ENCODE peak calls at places on chromosomes 13 and 19, in six cellular contexts. One of them, this sample, is unnamed.

GRCh38 chr19:5624741-5625140 is 1.9 kb downstream of the SAFB start:
- DNase-seq in ovary: no peak
- DNase-seq in GM12864: no peak
- DNase-seq in mammary epithelial cell: no peak
- DNase-seq in uterus: no peak
- DNase-seq in H1: no peak
- DNase-seq in this sample: no peak

GRCh38 chr13:39468306-39468705 is 134.7 kb downstream of the LHFPL6 start:
- DNase-seq in ovary: no peak
- DNase-seq in GM12864: no peak
- DNase-seq in mammary epithelial cell: no peak
- DNase-seq in uterus: no peak
- DNase-seq in H1: no peak
- DNase-seq in this sample: no peak

GRCh38 chr19:32333227-32333626 is 12.2 kb upstream of the ZNF507 start:
- DNase-seq in ovary: no peak
- DNase-seq in GM12864: no peak
- DNase-seq in mammary epithelial cell: no peak
- DNase-seq in uterus: no peak
- DNase-seq in H1: no peak
- DNase-seq in this sample: no peak

GRCh38 chr19:2207991-2208860 is 27.9 kb downstream of the PLEKHJ1 start:
- DNase-seq in ovary: no peak
- DNase-seq in GM12864: no peak
- DNase-seq in mammary epithelial cell: no peak
- DNase-seq in uterus: peak; percentile 45
- DNase-seq in H1: no peak
- DNase-seq in this sample: peak; percentile 69

GRCh38 chr13:21834511-21834910 is 163.6 kb downstream of the FGF9 start:
- DNase-seq in ovary: no peak
- DNase-seq in GM12864: no peak
- DNase-seq in mammary epithelial cell: no peak
- DNase-seq in uterus: no peak
- DNase-seq in H1: no peak
- DNase-seq in this sample: no peak

GRCh38 chr13:43800828-43801227 is 14.1 kb upstream of the ENOX1 start:
- DNase-seq in ovary: no peak
- DNase-seq in GM12864: no peak
- DNase-seq in mammary epithelial cell: no peak
- DNase-seq in uterus: no peak
- DNase-seq in H1: no peak
- DNase-seq in this sample: no peak

GRCh38 chr13:26707122-26708006 is 53.2 kb downstream of the GPR12 start:
- DNase-seq in ovary: no peak
- DNase-seq in GM12864: no peak
- DNase-seq in mammary epithelial cell: peak; percentile 44
- DNase-seq in uterus: no peak
- DNase-seq in H1: peak; percentile 41
- DNase-seq in this sample: peak; percentile 73

GRCh38 chr13:49649244-49649962 is 21.1 kb downstream of the ARL11 start:
- DNase-seq in ovary: no peak
- DNase-seq in GM12864: no peak
- DNase-seq in mammary epithelial cell: peak; percentile 20
- DNase-seq in uterus: no peak
- DNase-seq in H1: no peak
- DNase-seq in this sample: no peak

GRCh38 chr13:113848020-113848419 is 15.9 kb downstream of the GAS6 start:
- DNase-seq in ovary: no peak
- DNase-seq in GM12864: no peak
- DNase-seq in mammary epithelial cell: no peak
- DNase-seq in uterus: peak; percentile 11
- DNase-seq in H1: no peak
- DNase-seq in this sample: no peak

GRCh38 chr13:31179754-31180153 is 18.1 kb upstream of the HSPH1 start:
- DNase-seq in ovary: no peak
- DNase-seq in GM12864: no peak
- DNase-seq in mammary epithelial cell: no peak
- DNase-seq in uterus: no peak
- DNase-seq in H1: no peak
- DNase-seq in this sample: peak; percentile 63

GRCh38 chr19:2574478-2574931 is 98.6 kb downstream of the GADD45B start:
- DNase-seq in ovary: no peak
- DNase-seq in GM12864: no peak
- DNase-seq in mammary epithelial cell: no peak
- DNase-seq in uterus: no peak
- DNase-seq in H1: no peak
- DNase-seq in this sample: no peak

GRCh38 chr13:32267836-32268439 is 47.2 kb downstream of the ZAR1L start:
- DNase-seq in ovary: no peak
- DNase-seq in GM12864: no peak
- DNase-seq in mammary epithelial cell: peak; percentile 58
- DNase-seq in uterus: no peak
- DNase-seq in H1: peak; percentile 65
- DNase-seq in this sample: no peak

GRCh38 chr13:98300956-98301641 is 124.0 kb upstream of the RNF113B start:
- DNase-seq in ovary: no peak
- DNase-seq in GM12864: no peak
- DNase-seq in mammary epithelial cell: peak; percentile 74
- DNase-seq in uterus: no peak
- DNase-seq in H1: no peak
- DNase-seq in this sample: peak; percentile 30

GRCh38 chr13:89554801-89555200 is 1792.7 kb upstream of the MIR17HG start:
- DNase-seq in ovary: no peak
- DNase-seq in GM12864: no peak
- DNase-seq in mammary epithelial cell: no peak
- DNase-seq in uterus: no peak
- DNase-seq in H1: no peak
- DNase-seq in this sample: no peak

GRCh38 chr13:106052200-106052767 is 483.2 kb downstream of the EFNB2 start:
- DNase-seq in ovary: no peak
- DNase-seq in GM12864: no peak
- DNase-seq in mammary epithelial cell: no peak
- DNase-seq in uterus: no peak
- DNase-seq in H1: no peak
- DNase-seq in this sample: no peak

GRCh38 chr13:105603283-105603682 is 932.2 kb downstream of the EFNB2 start:
- DNase-seq in ovary: no peak
- DNase-seq in GM12864: no peak
- DNase-seq in mammary epithelial cell: no peak
- DNase-seq in uterus: no peak
- DNase-seq in H1: no peak
- DNase-seq in this sample: no peak

GRCh38 chr13:40640845-40641458 is 25.5 kb downstream of the FOXO1 start:
- DNase-seq in ovary: no peak
- DNase-seq in GM12864: no peak
- DNase-seq in mammary epithelial cell: peak; percentile 82
- DNase-seq in uterus: no peak
- DNase-seq in H1: no peak
- DNase-seq in this sample: no peak

GRCh38 chr19:20558571-20558970 is 7.0 kb downstream of the ZNF737 start:
- DNase-seq in ovary: no peak
- DNase-seq in GM12864: no peak
- DNase-seq in mammary epithelial cell: no peak
- DNase-seq in uterus: no peak
- DNase-seq in H1: no peak
- DNase-seq in this sample: no peak

DNA sequence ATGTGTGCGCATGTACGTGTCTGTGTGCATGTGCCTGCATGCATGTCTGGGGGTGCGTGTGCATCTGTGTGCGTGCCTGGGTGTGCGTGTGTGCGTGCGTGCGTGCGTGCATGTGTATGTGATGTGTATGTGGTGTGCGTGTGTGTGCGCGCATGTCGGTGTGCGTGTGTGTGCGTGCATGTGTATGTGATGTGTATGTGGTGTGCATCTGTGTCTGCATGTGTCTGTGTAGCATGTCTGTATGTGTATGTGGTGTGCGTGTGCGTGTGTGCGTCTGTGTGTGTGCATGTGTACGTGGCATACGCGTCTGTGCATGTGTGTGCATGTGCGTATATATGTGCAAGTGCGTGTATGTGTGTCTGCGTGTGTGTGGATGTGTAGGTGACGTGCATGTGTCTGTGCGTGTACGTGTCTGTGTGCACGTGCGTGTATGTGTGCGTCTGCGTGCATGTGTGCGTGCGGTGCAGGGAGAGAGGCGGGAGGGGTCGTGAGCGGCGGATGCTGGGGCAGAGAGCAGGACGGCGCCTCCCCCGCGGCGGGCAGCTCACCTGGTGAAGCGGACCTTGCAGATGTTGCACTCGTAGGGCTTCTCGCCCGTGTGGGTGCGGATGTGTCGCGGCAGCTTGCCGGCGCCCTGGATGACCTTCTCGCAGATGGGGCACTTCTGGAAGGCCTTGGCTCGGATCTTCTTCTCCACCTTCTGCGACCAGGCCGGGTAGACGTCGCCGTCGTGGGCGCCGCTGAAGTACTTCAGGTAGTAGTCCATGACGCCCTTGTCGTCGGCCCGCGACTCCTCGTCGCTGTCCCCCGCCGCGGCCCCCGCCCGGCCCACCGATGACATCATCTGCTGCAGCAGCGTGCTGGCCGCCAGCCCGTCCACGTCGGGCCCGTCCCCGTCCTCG is 13.0 kb downstream of the ZBTB7A start:
- DNase-seq in ovary: no peak
- DNase-seq in GM12864: no peak
- DNase-seq in mammary epithelial cell: no peak
- DNase-seq in uterus: no peak
- DNase-seq in H1: no peak
- DNase-seq in this sample: no peak
- H3K4me3 ChIP-seq in ovary: no peak overlapping the region
- H3K4me3 ChIP-seq in GM12864: no peak overlapping the region
- H3K4me3 ChIP-seq in mammary epithelial cell: no peak overlapping the region
- H3K4me3 ChIP-seq in uterus: no peak overlapping the region
- H3K4me3 ChIP-seq in H1: no peak overlapping the region
- H3K4me3 ChIP-seq in this sample: peak overlapping the region; percentile 34

DNA sequence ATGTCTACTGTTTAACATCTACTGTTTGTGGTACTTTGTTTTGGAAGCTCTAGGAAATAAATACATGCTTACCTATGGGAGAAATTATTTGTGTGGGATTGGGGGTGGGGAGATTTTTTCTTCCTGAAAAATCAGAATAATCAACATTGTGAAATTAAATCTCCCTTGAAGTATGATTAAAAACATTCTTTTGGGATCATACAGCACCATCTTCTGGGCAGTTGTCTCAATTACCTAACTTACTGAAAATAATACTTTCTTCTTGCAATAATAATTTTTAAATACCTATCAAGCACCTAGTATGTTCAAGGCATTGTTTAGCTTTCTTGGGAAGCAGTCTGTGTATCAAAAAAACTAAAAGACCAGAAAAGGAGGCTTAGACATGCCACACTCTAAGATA is 576.5 kb upstream of the ARGLU1 start:
- DNase-seq in ovary: no peak
- DNase-seq in GM12864: no peak
- DNase-seq in mammary epithelial cell: no peak
- DNase-seq in uterus: no peak
- DNase-seq in H1: no peak
- DNase-seq in this sample: no peak
- TF ChIP-seq CTCF in ovary: no peak
- TF ChIP-seq CTCF in GM12864: no peak
- TF ChIP-seq CTCF in mammary epithelial cell: no peak
- TF ChIP-seq CTCF in uterus: no peak
- TF ChIP-seq CTCF in H1: no peak
- TF ChIP-seq CTCF in this sample: no peak

GRCh38 chr13:46404732-46405097 is 17.7 kb upstream of the RUBCNL start:
- DNase-seq in ovary: no peak
- DNase-seq in GM12864: no peak
- DNase-seq in mammary epithelial cell: no peak
- DNase-seq in uterus: no peak
- DNase-seq in H1: no peak
- DNase-seq in this sample: no peak
- H3K4me3 ChIP-seq in ovary: no peak overlapping the region
- H3K4me3 ChIP-seq in GM12864: no peak overlapping the region
- H3K4me3 ChIP-seq in mammary epithelial cell: no peak overlapping the region
- H3K4me3 ChIP-seq in uterus: no peak overlapping the region
- H3K4me3 ChIP-seq in H1: no peak overlapping the region
- H3K4me3 ChIP-seq in this sample: no peak overlapping the region

GRCh38 chr19:35544110-35544802 is 1.2 kb upstream of the TMEM147 start:
- DNase-seq in ovary: no peak
- DNase-seq in GM12864: no peak
- DNase-seq in mammary epithelial cell: no peak
- DNase-seq in uterus: no peak
- DNase-seq in H1: no peak
- DNase-seq in this sample: no peak
- TF ChIP-seq CTCF in ovary: no peak
- TF ChIP-seq CTCF in GM12864: no peak
- TF ChIP-seq CTCF in mammary epithelial cell: no peak
- TF ChIP-seq CTCF in uterus: no peak
- TF ChIP-seq CTCF in H1: no peak
- TF ChIP-seq CTCF in this sample: no peak

GRCh38 chr19:45952691-45953505 is 20.8 kb downstream of the NOVA2 start:
- DNase-seq in ovary: peak; percentile 64
- DNase-seq in GM12864: peak; percentile 31
- DNase-seq in mammary epithelial cell: peak; percentile 54
- DNase-seq in uterus: peak; percentile 36
- DNase-seq in H1: peak; percentile 81
- DNase-seq in this sample: peak; percentile 86
- H3K4me3 ChIP-seq in ovary: no peak overlapping the region
- H3K4me3 ChIP-seq in GM12864: peak overlapping the region; percentile 55
- H3K4me3 ChIP-seq in mammary epithelial cell: no peak overlapping the region
- H3K4me3 ChIP-seq in uterus: no peak overlapping the region
- H3K4me3 ChIP-seq in H1: peak overlapping the region; percentile 55
- H3K4me3 ChIP-seq in this sample: peak overlapping the region; percentile 60

GRCh38 chr13:52128714-52129700 is at the start of gene NEK5:
- DNase-seq in ovary: peak; percentile 68
- DNase-seq in GM12864: no peak
- DNase-seq in mammary epithelial cell: peak; percentile 57
- DNase-seq in uterus: peak; percentile 47
- DNase-seq in H1: peak; percentile 46
- DNase-seq in this sample: peak; percentile 77
- TF ChIP-seq CTCF in ovary: peak; percentile 52
- TF ChIP-seq CTCF in GM12864: peak; percentile 63
- TF ChIP-seq CTCF in mammary epithelial cell: peak; percentile 26
- TF ChIP-seq CTCF in uterus: peak; percentile 62
- TF ChIP-seq CTCF in H1: peak; percentile 76
- TF ChIP-seq CTCF in this sample: peak; percentile 65

DNA sequence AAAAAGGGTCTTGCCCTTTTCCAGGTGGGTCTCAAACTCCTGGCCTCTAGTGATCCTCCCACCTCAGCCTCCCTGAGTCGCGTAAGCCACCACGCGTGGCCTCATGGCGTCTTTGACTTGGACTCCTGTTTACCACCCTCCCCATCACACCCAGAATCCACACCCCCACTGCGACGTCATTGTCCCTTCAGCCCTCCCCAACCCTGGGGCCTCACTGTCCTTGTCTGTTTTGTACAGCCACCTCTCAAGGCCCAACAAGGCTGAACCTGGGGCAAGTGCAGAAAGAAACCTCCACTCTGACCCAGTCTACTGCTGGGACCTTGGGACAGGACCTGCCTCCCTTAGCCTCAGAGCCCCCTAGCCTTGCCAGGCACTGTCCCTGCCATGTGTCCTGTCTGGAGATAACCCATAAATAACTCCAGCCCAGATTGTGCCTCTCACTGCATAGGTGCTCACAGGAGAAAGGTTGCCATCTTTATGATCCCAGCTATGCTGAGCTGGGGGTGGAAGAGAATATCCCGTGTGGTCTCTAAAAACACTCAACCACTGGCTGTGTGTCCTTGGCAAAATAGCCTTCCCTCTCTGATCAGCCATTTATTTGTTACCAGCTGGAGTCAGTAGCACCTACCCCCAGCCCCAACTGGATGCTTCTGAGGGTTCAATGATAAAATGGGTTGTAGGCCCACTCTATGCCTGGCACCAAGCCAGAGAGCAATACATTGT is 1.8 kb upstream of the IFI30 start:
- DNase-seq in ovary: no peak
- DNase-seq in GM12864: no peak
- DNase-seq in mammary epithelial cell: no peak
- DNase-seq in uterus: no peak
- DNase-seq in H1: no peak
- DNase-seq in this sample: no peak
- H3K4me3 ChIP-seq in ovary: no peak overlapping the region
- H3K4me3 ChIP-seq in GM12864: no peak overlapping the region
- H3K4me3 ChIP-seq in mammary epithelial cell: no peak overlapping the region
- H3K4me3 ChIP-seq in uterus: no peak overlapping the region
- H3K4me3 ChIP-seq in H1: no peak overlapping the region
- H3K4me3 ChIP-seq in this sample: no peak overlapping the region